ENCODE peak calls at places on chromosomes 4 and X, in nine cellular contexts. Y is tibial nerve, P is stomach, F is upper lobe of left lung, L is transverse colon, J is GM12878, U is sigmoid colon, G is K562, D is suprapubic skin. M is an unnamed sample. For H3K27me3 and H3K9me3, the result is how much of the 10 kb centered on the place peaks cover.

GRCh38 chrX:40844476-40844875 is 109.1 kb upstream of the MED14 start:
- DNase-seq in Y (no peak), P (no peak), F (no peak), L (no peak), J (no peak), U (no peak), G (no peak), D (no peak), M (no peak)

GRCh38 chr4:7854697-7855370 is 84.8 kb downstream of the AFAP1 start:
- DNase-seq in Y (no peak), P (no peak), F (no peak), L (no peak), J (peak), U (peak), G (no peak), D (no peak), M (no peak)

GRCh38 chrX:74383611-74384010 is 37.7 kb upstream of the SLC16A2 start:
- DNase-seq in Y (peak), P (peak), F (no peak), L (peak), J (no peak), U (no peak), G (no peak), D (no peak), M (peak)

GRCh38 chr4:4524364-4524763 is 17.5 kb downstream of the STX18 start:
- DNase-seq in Y (no peak), P (no peak), F (no peak), L (no peak), J (peak), U (no peak), G (no peak), D (no peak), M (no peak)

GRCh38 chr4:129148892-129149291 is 52.9 kb downstream of the C4orf33 start:
- DNase-seq in Y (no peak), P (no peak), F (no peak), L (no peak), J (no peak), U (no peak), G (no peak), D (no peak), M (no peak)

GRCh38 chr4:67158669-67159068 is 386.6 kb downstream of the CENPC start:
- DNase-seq in Y (no peak), P (no peak), F (no peak), L (no peak), J (no peak), U (no peak), G (no peak), D (no peak), M (no peak)

GRCh38 chr4:93617596-93617995 is 211.0 kb upstream of the ATOH1 start:
- DNase-seq in Y (no peak), P (no peak), F (no peak), L (no peak), J (no peak), U (no peak), G (no peak), D (no peak), M (no peak)

GRCh38 chr4:115433501-115433900 is 320.1 kb upstream of the NDST4 start:
- DNase-seq in Y (no peak), P (no peak), F (no peak), L (no peak), J (no peak), U (no peak), G (no peak), D (no peak), M (no peak)

GRCh38 chrX:44344687-44345086 is 1.2 kb upstream of the EFHC2 start:
- DNase-seq in Y (no peak), P (no peak), F (no peak), L (no peak), J (no peak), U (no peak), G (peak), D (no peak), M (no peak)

GRCh38 chrX:24471808-24472207 is 6.7 kb downstream of the PDK3 start:
- DNase-seq in Y (no peak), P (no peak), F (no peak), L (no peak), J (no peak), U (no peak), G (no peak), D (no peak), M (no peak)

GRCh38 chr4:140137654-140138053 is 16.3 kb downstream of the MAML3 start:
- DNase-seq in Y (no peak), P (no peak), F (no peak), L (no peak), J (no peak), U (no peak), G (no peak), D (no peak), M (no peak)

GRCh38 chr4:166128452-166128851 is 255.4 kb downstream of the TLL1 start:
- DNase-seq in Y (no peak), P (no peak), F (no peak), L (no peak), J (no peak), U (no peak), G (no peak), D (no peak), M (no peak)

GRCh38 chr4:57064811-57065711 is 45.1 kb downstream of the IGFBP7 start:
- DNase-seq in Y (peak), P (peak), F (peak), L (peak), J (no peak), U (peak), G (no peak), D (no peak), M (peak)

GRCh38 chr4:34720563-34720962 is 1523.8 kb downstream of the ARAP2 start:
- DNase-seq in Y (no peak), P (no peak), F (no peak), L (no peak), J (no peak), U (no peak), G (no peak), D (no peak), M (no peak)

GRCh38 chrX:45404206-45404605 is 203.5 kb upstream of the DIPK2B start:
- DNase-seq in Y (no peak), P (no peak), F (no peak), L (no peak), J (no peak), U (no peak), G (no peak), D (no peak), M (no peak)

GRCh38 chr4:123811763-123812390 is 415.3 kb downstream of the SPRY1 start:
- DNase-seq in Y (no peak), P (no peak), F (no peak), L (no peak), J (no peak), U (no peak), G (no peak), D (no peak), M (no peak)

GRCh38 chrX:134431894-134432293 is 28.1 kb upstream of the HPRT1 start:
- DNase-seq in Y (no peak), P (no peak), F (no peak), L (no peak), J (no peak), U (no peak), G (no peak), D (no peak), M (no peak)

GRCh38 chr4:53709693-53710092 is 118.4 kb upstream of the LNX1 start:
- DNase-seq in Y (no peak), P (no peak), F (no peak), L (no peak), J (no peak), U (no peak), G (no peak), D (no peak), M (no peak)

GRCh38 chrX:9595131-9595530 is 130.3 kb downstream of the TBL1X start:
- DNase-seq in Y (no peak), P (no peak), F (no peak), L (no peak), J (no peak), U (no peak), G (no peak), D (no peak), M (no peak)

GRCh38 chrX:116114999-116115398 is 55.5 kb upstream of the AGTR2 start:
- DNase-seq in Y (no peak), P (no peak), F (no peak), L (no peak), J (no peak), U (no peak), G (no peak), D (no peak), M (no peak)

GRCh38 chr4:145760961-145761929 is 81.3 kb downstream of the C4orf51 start:
- DNase-seq in Y (no peak), P (no peak), F (peak), L (no peak), J (no peak), U (no peak), G (no peak), D (no peak), M (no peak)

GRCh38 chr4:13523105-13523477 is 21.2 kb downstream of the NKX3-2 start:
- DNase-seq in Y (no peak), P (no peak), F (no peak), L (no peak), J (no peak), U (no peak), G (peak), D (no peak), M (no peak)

GRCh38 chrX:44332437-44332836 is 11.0 kb downstream of the EFHC2 start:
- DNase-seq in Y (no peak), P (no peak), F (no peak), L (no peak), J (no peak), U (no peak), G (no peak), D (no peak), M (no peak)

DNA sequence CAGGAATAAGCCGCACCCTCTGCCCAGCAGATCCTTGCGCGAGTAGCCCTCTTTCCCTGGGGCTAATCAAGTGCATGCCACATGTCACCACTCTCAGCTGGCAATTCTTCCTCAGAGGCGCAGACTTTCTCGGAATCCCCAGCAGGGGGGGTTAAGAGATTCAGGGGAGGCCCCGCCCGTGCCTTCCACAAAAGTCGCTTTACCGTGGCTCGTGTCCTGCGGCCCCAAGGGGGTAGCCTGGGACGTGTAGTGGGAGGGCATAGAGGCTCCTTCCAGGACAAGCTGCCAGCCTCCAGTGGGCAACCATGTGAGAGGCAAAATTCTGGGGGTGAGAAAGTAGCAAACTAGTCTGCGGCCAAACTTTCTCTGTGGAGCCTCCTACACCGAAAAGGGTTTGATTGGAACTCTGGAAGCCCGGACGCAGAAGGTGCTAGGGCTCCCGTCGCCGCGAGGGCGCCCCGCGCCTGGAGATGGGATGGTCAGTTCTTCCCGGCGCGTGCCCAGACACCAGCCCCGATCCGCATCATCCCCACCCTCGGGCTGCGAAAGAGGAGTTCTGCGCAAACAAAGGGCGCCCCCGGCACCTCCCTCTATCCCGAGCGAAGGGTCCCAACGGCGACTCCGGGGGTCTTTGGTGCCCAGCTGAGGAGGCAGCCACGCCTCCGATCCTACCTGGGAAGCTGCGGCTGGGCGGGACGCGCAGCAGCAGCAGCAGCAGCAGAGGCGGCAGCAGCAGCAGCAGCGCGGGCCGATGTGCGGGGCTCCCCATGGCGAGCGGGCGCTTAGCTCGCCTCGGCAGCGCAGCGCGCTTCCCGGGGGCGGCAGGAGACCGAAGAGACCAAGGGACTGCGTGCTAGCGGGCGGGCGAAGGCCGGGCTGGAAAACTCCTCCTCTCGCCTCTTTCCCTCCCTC is at the start of gene SRPX:
- DNase-seq in Y (peak), P (peak), F (peak), L (peak), J (no peak), U (peak), G (peak), D (peak), M (no peak)
- H3K27me3 ChIP-seq in Y (under half), P (under half), F (under half), L (under half), J (under half), U (under half), G (under half), D (under half), M (under half)

DNA sequence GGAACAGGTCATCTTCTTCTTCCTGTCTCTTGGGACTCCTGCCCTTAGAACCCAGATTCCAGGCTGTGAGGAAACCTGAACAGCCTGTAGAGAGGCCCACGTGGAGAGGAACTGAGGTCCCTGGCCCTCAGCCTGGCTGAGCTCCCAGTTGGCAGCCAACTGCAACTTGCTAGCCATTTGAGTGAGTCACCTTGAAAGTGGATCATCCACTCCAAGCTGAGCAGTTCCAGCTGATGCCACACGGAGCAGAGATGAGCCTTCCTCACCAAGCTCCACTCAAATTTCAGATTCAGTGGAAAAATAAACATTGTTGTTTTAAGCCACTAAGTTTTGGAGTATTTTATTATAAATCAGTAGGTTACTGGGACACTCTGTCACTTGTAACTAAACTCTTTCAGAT is 392.5 kb downstream of the BCOR start:
- DNase-seq in Y (peak), P (peak), F (no peak), L (peak), J (no peak), U (peak), G (no peak), D (no peak), M (peak)
- TF ChIP-seq EP300 in Y (no peak), P (no peak), F (no peak), L (no peak), J (no peak), U (no peak), G (no peak), D (no peak), M (no peak)

DNA sequence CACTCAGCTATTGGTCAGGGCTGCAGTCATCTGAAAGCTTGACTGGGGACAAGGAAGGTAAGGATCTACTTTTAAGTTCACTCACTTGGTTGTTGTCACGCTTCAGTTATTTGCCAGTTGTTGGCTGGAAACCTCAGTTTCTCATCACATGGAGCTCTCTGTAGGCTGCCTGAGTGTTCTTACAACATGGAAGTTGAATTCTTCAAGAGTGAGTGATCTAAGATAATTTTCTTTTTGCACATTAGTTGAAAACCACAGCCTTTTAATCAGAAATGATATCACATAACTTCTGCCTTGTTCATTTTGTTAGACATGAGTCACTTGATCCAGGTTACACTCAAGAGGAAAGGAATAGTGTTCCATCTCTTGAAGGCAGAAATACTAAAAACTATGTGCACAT is 552.7 kb downstream of the RAPGEF2 start:
- DNase-seq in Y (no peak), P (no peak), F (no peak), L (no peak), J (no peak), U (no peak), G (no peak), D (no peak), M (no peak)
- H3K9me3 ChIP-seq in Y (under half), P (under half), F (under half), L (under half), J (under half), U (under half), G (under half), D (under half), M (under half)

GRCh38 chrX:48782795-48783194 is 3.6 kb upstream of the GATA1 start:
- DNase-seq in Y (no peak), P (no peak), F (no peak), L (no peak), J (no peak), U (no peak), G (peak), D (no peak), M (no peak)
- H3K27me3 ChIP-seq in Y (under half), P (under half), F (under half), L (under half), J (under half), U (under half), G (under half), D (under half), M (under half)

GRCh38 chrX:53918697-53919096 is 125.6 kb downstream of the PHF8 start:
- DNase-seq in Y (no peak), P (no peak), F (no peak), L (no peak), J (no peak), U (no peak), G (no peak), D (no peak), M (no peak)
- TF ChIP-seq EP300 in Y (no peak), P (no peak), F (no peak), L (no peak), J (no peak), U (no peak), G (no peak), D (no peak), M (no peak)

GRCh38 chrX:66902081-66902480 is 263.2 kb upstream of the EDA2R start:
- DNase-seq in Y (no peak), P (no peak), F (no peak), L (no peak), J (no peak), U (no peak), G (no peak), D (no peak), M (no peak)

DNA sequence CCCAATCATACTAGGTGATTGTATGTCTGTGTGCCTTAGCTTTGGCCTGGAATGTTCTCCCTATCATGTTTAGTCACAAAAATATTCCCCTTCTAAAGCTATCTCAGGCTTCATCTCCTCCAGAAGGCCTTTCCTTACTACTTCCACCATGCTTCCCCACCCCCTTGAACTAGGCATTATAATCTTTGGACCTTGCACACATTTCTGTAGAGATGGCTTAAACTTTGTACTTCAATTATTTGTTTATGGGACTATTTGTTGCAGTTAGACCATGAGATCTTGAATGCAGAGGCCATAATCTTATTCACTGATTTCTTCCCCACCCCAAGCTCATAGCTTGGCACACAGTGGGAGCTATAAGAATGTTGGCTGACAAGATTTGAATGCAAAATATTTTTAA is 262.0 kb upstream of the EDA2R start:
- DNase-seq in Y (no peak), P (no peak), F (no peak), L (no peak), J (no peak), U (no peak), G (no peak), D (no peak), M (no peak)
- H3K9me3 ChIP-seq in Y (under half), P (under half), F (under half), L (under half), J (under half), U (under half), G (under half), D (under half), M (under half)

GRCh38 chr4:80207664-80208063 is 10.4 kb downstream of the PRDM8 start:
- DNase-seq in Y (no peak), P (no peak), F (no peak), L (no peak), J (no peak), U (no peak), G (no peak), D (no peak), M (no peak)
- H3K27me3 ChIP-seq in Y (under half), P (under half), F (under half), L (under half), J (under half), U (under half), G (under half), D (under half), M (under half)

DNA sequence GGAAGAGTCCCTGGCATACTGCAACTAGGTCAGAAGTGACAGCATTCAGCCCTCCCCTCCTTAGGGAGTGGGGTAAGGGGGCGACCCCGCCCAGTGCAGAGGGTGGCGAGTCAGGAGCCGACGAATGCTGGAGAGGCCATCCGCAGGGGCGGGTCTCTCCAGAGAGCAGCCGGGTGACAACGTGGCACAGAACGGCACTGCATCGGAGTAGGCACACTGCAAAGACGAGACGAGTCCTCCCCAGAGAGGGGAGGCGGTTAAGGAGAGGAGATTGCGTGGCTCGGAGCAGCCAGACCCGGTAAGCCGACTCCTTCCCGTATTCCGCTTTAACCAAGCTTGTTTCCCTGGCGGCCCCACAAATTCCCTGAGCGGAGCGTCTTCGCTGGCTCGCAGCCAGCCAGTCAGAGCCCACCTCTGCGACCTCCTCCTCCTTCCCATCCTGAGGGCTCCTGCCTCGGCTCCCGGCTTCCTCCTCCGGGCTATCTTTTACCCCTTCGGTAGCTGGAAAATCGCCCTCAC is 54.9 kb downstream of the LINC00632 start:
- DNase-seq in Y (no peak), P (no peak), F (peak), L (no peak), J (no peak), U (peak), G (peak), D (peak), M (no peak)
- TF ChIP-seq EP300 in Y (no peak), P (no peak), F (no peak), L (no peak), J (no peak), U (no peak), G (no peak), D (no peak), M (no peak)